ENCODE peak calls at places on chromosome 16, in five cellular contexts. D, R, Y, O and I are unnamed samples.

GRCh38 chr16:70574595-70575271 is 51.1 kb downstream of the SF3B3 start:
- DNase-seq in Y (no peak), D (no peak), R (no peak), O (no peak), I (no peak)

GRCh38 chr16:35598696-35599332 is 2139.4 kb downstream of the TP53TG3F start:
- DNase-seq in O (no peak), D (no peak), R (no peak), Y (no peak), I (no peak)

GRCh38 chr16:20971420-20971819 is 70.8 kb downstream of the LYRM1 start:
- DNase-seq in O (no peak), Y (no peak), D (no peak), R (no peak), I (no peak)

GRCh38 chr16:67432491-67432890 is 1.6 kb downstream of the HSD11B2 start:
- DNase-seq in D (no peak), Y (no peak), R (no peak), O (no peak), I (no peak)

GRCh38 chr16:64092284-64092683 is 1029.6 kb downstream of the CDH11 start:
- DNase-seq in O (no peak), R (no peak), Y (no peak), D (no peak), I (no peak)

GRCh38 chr16:86609115-86609514 is 30.8 kb downstream of the FOXL1 start:
- DNase-seq in R (no peak), D (no peak), O (no peak), Y (no peak), I (no peak)

GRCh38 chr16:17312100-17312732 is 158.5 kb downstream of the XYLT1 start:
- DNase-seq in O (no peak), D (no peak), Y (peak; percentile 77), R (no peak), I (no peak)

GRCh38 chr16:12341966-12342365 is 365.4 kb downstream of the SNX29 start:
- DNase-seq in D (no peak), O (no peak), R (no peak), Y (no peak), I (no peak)

GRCh38 chr16:81127051-81127450 is 30.9 kb upstream of the GCSH start:
- DNase-seq in O (no peak), D (no peak), Y (no peak), R (no peak), I (no peak)

GRCh38 chr16:3652373-3653037 is 2.0 kb upstream of the DNASE1 start:
- DNase-seq in O (no peak), R (no peak), D (no peak), Y (peak; percentile 44), I (no peak)

GRCh38 chr16:67733734-67734470 is 14.8 kb upstream of the GFOD2 start:
- DNase-seq in Y (peak; percentile 23), R (no peak), D (no peak), O (no peak), I (no peak)

GRCh38 chr16:82651921-82652601 is 25.3 kb downstream of the CDH13 start:
- DNase-seq in R (no peak), O (no peak), D (no peak), Y (no peak), I (no peak)

GRCh38 chr16:11299865-11300559 is 18.9 kb upstream of the PRM1 start:
- DNase-seq in Y (no peak), D (no peak), R (no peak), O (no peak), I (no peak)

GRCh38 chr16:87041286-87041685 is 275.9 kb downstream of the C16orf95 start:
- DNase-seq in R (no peak), Y (no peak), D (no peak), O (no peak), I (peak; percentile 68)

GRCh38 chr16:84027607-84028006 is 15.0 kb downstream of the SLC38A8 start:
- DNase-seq in D (no peak), O (no peak), Y (no peak), R (no peak), I (no peak)

GRCh38 chr16:27317738-27318398 is 4.1 kb downstream of the IL4R start:
- DNase-seq in O (no peak), D (no peak), Y (no peak), R (no peak), I (no peak)

GRCh38 chr16:80366023-80366422 is 174.8 kb upstream of the DYNLRB2 start:
- DNase-seq in O (no peak), R (no peak), Y (no peak), D (no peak), I (no peak)

GRCh38 chr16:77304883-77305282 is 105.7 kb downstream of the SYCE1L start:
- DNase-seq in O (no peak), D (no peak), R (no peak), Y (no peak), I (no peak)

DNA sequence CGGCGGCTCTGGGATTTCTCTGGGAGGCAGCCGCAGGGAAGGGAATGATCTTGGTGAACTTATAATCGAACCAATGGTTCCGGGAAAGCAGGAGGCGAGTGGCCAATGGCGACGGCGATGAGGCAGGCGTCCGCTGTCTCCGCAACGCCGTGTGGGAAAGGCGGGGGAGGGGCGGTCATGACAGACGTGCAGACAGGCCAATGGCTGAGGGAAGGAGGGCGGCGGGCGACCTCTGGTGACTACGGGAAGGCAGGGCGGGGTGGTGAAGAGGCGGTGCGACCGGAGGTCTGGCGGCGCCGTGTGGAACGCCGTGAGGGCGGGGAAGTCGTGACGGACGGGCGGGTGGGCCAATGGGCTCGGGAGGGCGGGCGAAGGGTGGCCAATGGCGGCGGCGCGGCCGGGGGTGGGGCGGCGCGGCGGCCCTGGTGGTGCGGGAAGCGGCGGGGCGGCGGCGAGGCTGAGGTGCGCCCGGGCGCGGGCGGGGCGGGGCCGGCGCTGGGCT is at the start of gene RAB40C:
- DNase-seq in R (peak; percentile 99), O (peak; percentile 100), D (peak; percentile 99), Y (peak; percentile 100), I (peak; percentile 100)
- H3K4me1 ChIP-seq in R (peaks cover 3% of the 10 kb centered on the region), O (peaks cover 14% of the 10 kb centered on the region), D (peaks cover 33% of the 10 kb centered on the region), Y (peaks cover 57% of the 10 kb centered on the region), I (no peaks in the 10 kb centered on the region)

GRCh38 chr16:89034573-89034961 is 57.6 kb upstream of the CBFA2T3 start:
- DNase-seq in Y (peak; percentile 49), R (no peak), O (peak; percentile 44), D (no peak), I (peak; percentile 6)

GRCh38 chr16:89036776-89037175 is 56.9 kb upstream of the ACSF3 start:
- DNase-seq in R (no peak), D (no peak), Y (peak; percentile 53), O (peak; percentile 46), I (peak; percentile 45)

GRCh38 chr16:89037261-89038152 is 56.1 kb upstream of the ACSF3 start:
- DNase-seq in Y (peak; percentile 70), D (no peak), O (peak; percentile 60), R (peak; percentile 91), I (peak; percentile 67)

GRCh38 chr16:89035013-89035697 is 58.1 kb upstream of the CBFA2T3 start:
- DNase-seq in D (no peak), O (peak; percentile 33), Y (no peak), R (peak; percentile 41), I (no peak)

DNA sequence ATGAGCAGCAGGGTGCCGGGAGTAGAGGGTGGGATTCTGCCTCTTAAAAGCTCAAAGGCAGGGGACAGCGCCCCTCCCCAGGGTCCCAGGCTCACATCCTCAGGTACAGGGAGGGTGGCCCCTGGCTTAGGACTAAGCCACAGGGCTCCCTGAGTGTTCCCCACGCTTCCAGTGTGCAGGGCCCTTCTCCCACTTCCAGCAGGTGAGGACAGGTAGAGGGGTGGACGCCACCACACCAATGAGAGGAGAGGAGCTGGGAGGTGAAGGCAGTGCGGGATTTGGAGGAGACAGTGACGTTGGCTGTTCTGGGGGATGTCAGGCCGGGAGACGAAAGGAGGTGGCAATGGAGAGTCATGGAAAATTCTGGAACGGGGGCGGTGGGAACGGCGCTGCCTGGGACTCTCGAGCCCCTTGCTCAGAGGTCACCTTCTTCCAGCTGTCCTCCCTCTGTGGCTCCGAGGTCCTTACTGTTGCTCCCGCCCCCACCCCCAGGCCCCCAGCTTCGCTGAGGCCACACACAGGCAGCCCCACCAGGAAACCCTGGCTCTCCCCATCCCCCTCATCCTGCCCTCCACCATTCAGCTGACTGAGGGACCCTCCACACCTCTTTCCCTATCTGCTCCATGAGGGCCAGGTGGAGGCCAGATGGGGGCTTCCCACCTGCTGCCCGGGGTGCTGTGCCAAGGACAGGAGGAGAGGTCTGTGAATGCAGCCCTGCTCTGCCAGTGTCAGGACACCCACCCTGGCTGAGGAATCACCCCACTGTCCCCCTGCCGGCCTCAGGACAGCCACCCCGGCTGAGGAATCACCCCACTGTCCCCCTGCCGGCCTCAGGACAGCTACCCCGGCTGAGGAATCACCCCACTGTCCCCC is 57.7 kb upstream of the ACSF3 start:
- DNase-seq in R (no peak), O (peak; percentile 52), D (no peak), Y (peak; percentile 50), I (no peak)
- H3K4me1 ChIP-seq in R (peaks cover 9% of the 10 kb centered on the region), O (no peaks in the 10 kb centered on the region), D (no peaks in the 10 kb centered on the region), Y (no peaks in the 10 kb centered on the region), I (no peaks in the 10 kb centered on the region)

DNA sequence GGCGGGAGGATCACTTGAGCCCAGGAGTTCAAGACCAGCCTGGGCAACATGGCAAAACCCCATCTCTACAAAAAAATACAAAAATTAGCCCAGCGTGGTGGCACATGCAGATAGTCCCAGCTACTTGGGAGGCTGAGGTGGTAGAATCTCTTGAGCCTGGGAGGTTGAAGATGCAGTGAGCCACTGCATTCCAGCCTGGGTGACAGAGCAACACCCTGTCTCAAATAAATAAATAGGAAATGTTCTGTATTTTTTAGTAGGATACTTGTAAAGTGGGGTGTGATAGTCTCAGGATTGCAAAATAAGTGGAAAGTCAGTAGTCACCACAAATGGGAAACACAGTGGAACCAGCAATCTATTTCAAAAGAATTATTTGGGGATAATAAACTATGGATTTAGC is 4.0 kb downstream of the RSPRY1 start:
- DNase-seq in O (no peak), Y (no peak), D (no peak), R (no peak), I (no peak)
- H3K4me1 ChIP-seq in O (peaks cover 20% of the 10 kb centered on the region), Y (peaks cover 11% of the 10 kb centered on the region), D (peaks cover 5% of the 10 kb centered on the region), R (peaks cover 8% of the 10 kb centered on the region), I (no peaks in the 10 kb centered on the region)

GRCh38 chr16:88376835-88377726 is 5.7 kb upstream of the ZNF469 start:
- DNase-seq in R (no peak), O (peak; percentile 53), Y (peak; percentile 70), D (no peak), I (peak; percentile 44)

GRCh38 chr16:88374736-88375135 is 8.0 kb upstream of the ZNF469 start:
- DNase-seq in D (no peak), O (peak; percentile 62), R (no peak), Y (peak; percentile 55), I (peak; percentile 34)

GRCh38 chr16:88375236-88376052 is 7.3 kb upstream of the ZNF469 start:
- DNase-seq in R (no peak), Y (peak; percentile 44), D (no peak), O (peak; percentile 15), I (peak; percentile 33)

GRCh38 chr16:88377961-88378360 is 4.8 kb upstream of the ZNF469 start:
- DNase-seq in R (no peak), Y (peak; percentile 43), O (peak; percentile 48), D (no peak), I (peak; percentile 2)

GRCh38 chr16:88376053-88376834 is 6.5 kb upstream of the ZNF469 start:
- DNase-seq in D (no peak), R (no peak), Y (peak; percentile 60), O (peak; percentile 46), I (peak; percentile 15)
- H3K4me1 ChIP-seq in D (no peaks in the 10 kb centered on the region), R (no peaks in the 10 kb centered on the region), Y (no peaks in the 10 kb centered on the region), O (no peaks in the 10 kb centered on the region), I (no peaks in the 10 kb centered on the region)